ENCODE peak calls at places on chromosomes 6 and 20, in six cellular contexts. W is body of pancreas; J is AG04450; F is effector memory CD4-positive, alpha-beta T cell; R is NT2/D1; U is Peyer's patch. O is an unnamed sample. For H3K27me3, the result is how much of the 10 kb centered on the place peaks cover.

GRCh38 chr6:132153221-132153896 is 202.2 kb upstream of the CCN2 start:
- DNase-seq in F (no peak), J (peak), U (no peak), W (no peak), R (no peak), O (no peak)

GRCh38 chr6:165308926-165309731 is at the start of gene C6orf118:
- DNase-seq in J (no peak), F (no peak), W (peak), U (no peak), R (peak), O (peak)

GRCh38 chr20:57627972-57628650 is 7.9 kb upstream of the ZBP1 start:
- DNase-seq in F (peak), U (peak), R (no peak), J (no peak), W (peak), O (no peak)

GRCh38 chr20:36035720-36036119 is 67.3 kb downstream of the CNBD2 start:
- DNase-seq in U (no peak), R (no peak), J (no peak), W (no peak), F (no peak), O (no peak)

GRCh38 chr6:161067749-161068148 is 76.2 kb downstream of the MAP3K4 start:
- DNase-seq in F (no peak), J (no peak), R (no peak), U (no peak), W (no peak), O (no peak)

GRCh38 chr6:140909156-140909555 is 1223.6 kb upstream of the GJE1 start:
- DNase-seq in F (no peak), W (no peak), R (no peak), U (no peak), J (no peak), O (no peak)

GRCh38 chr20:19067986-19068385 is 144.5 kb upstream of the SLC24A3 start:
- DNase-seq in J (no peak), U (no peak), R (no peak), W (no peak), F (no peak), O (no peak)

GRCh38 chr6:119395192-119395591 is 45.6 kb upstream of the MAN1A1 start:
- DNase-seq in U (no peak), J (no peak), W (no peak), F (no peak), R (no peak), O (no peak)

GRCh38 chr6:127939442-127940066 is 38.7 kb upstream of the THEMIS start:
- DNase-seq in F (no peak), W (no peak), U (no peak), J (no peak), R (no peak), O (no peak)

GRCh38 chr6:32885698-32886286 is 31.8 kb downstream of the PSMB9 start:
- DNase-seq in R (peak), U (no peak), J (no peak), W (no peak), F (no peak), O (no peak)

GRCh38 chr6:12137480-12137879 is 125.4 kb downstream of the HIVEP1 start:
- DNase-seq in F (no peak), R (no peak), U (no peak), W (peak), J (no peak), O (no peak)

GRCh38 chr6:12245763-12246720 is 44.1 kb upstream of the EDN1 start:
- DNase-seq in U (no peak), W (no peak), J (no peak), F (no peak), R (no peak), O (no peak)

GRCh38 chr20:19885981-19886665 is 128.1 kb downstream of the RIN2 start:
- DNase-seq in U (no peak), W (peak), R (no peak), J (no peak), F (no peak), O (peak)

GRCh38 chr6:123802697-123803455 is 789 bp upstream of the NKAIN2 start:
- DNase-seq in R (peak), W (peak), J (peak), F (peak), U (peak), O (peak)

GRCh38 chr20:37081717-37082289 is 14.0 kb downstream of the RBL1 start:
- DNase-seq in F (peak), J (no peak), R (no peak), W (no peak), U (peak), O (no peak)

GRCh38 chr6:24766685-24767462 is 7.9 kb upstream of the GMNN start:
- DNase-seq in R (no peak), U (no peak), J (no peak), W (peak), F (no peak), O (no peak)

GRCh38 chr20:5067877-5068276 is 51.9 kb downstream of the PCNA start:
- DNase-seq in F (no peak), J (no peak), U (no peak), W (no peak), R (no peak), O (no peak)

GRCh38 chr6:25968769-25969168 is 6.2 kb downstream of the TRIM38 start:
- DNase-seq in U (no peak), J (no peak), F (no peak), R (no peak), W (no peak), O (no peak)

GRCh38 chr6:47822856-47823554 is 41.2 kb downstream of the OPN5 start:
- DNase-seq in R (no peak), F (no peak), J (no peak), W (no peak), U (no peak), O (no peak)

GRCh38 chr20:36819662-36820061 is 46.1 kb upstream of the DSN1 start:
- DNase-seq in J (no peak), W (no peak), F (no peak), U (no peak), R (peak), O (no peak)

GRCh38 chr6:4426916-4427315 is 291.5 kb upstream of the ECI2 start:
- DNase-seq in W (no peak), F (no peak), R (no peak), J (no peak), U (no peak), O (no peak)

GRCh38 chr20:33392016-33392415 is 9.3 kb downstream of the CDK5RAP1 start:
- DNase-seq in F (no peak), W (no peak), U (no peak), R (peak), J (peak), O (no peak)

GRCh38 chr20:38685853-38686473 is 38.3 kb upstream of the SLC32A1 start:
- DNase-seq in F (no peak), R (peak), W (peak), U (no peak), J (peak), O (no peak)

GRCh38 chr6:38346291-38347079 is 293.2 kb downstream of the BTBD9 start:
- DNase-seq in F (no peak), U (no peak), R (peak), J (peak), W (no peak), O (no peak)

GRCh38 chr6:3849681-3850450 is 693 bp downstream of the FAM50B start:
- DNase-seq in R (no peak), F (no peak), U (no peak), W (peak), J (no peak), O (peak)

GRCh38 chr6:111592726-111593515 is 12.8 kb downstream of the TRAF3IP2 start:
- DNase-seq in F (no peak), U (no peak), R (no peak), J (no peak), W (no peak), O (no peak)

GRCh38 chr6:16827627-16828026 is 66.4 kb upstream of the ATXN1 start:
- DNase-seq in W (no peak), J (no peak), R (no peak), U (no peak), F (no peak), O (no peak)

GRCh38 chr20:32968833-32969241 is 35.4 kb downstream of the SUN5 start:
- DNase-seq in W (no peak), J (no peak), F (no peak), U (no peak), R (no peak), O (no peak)

GRCh38 chr6:13425971-13426931 is 61.1 kb downstream of the GFOD1 start:
- DNase-seq in F (no peak), U (no peak), R (no peak), W (no peak), J (no peak), O (no peak)

GRCh38 chr20:64205611-64206026 is 41.4 kb downstream of the MYT1 start:
- DNase-seq in R (no peak), W (no peak), U (no peak), J (no peak), F (no peak), O (no peak)

GRCh38 chr6:43859213-43859612 is 89.2 kb downstream of the VEGFA start:
- DNase-seq in F (no peak), U (no peak), J (no peak), R (no peak), W (no peak), O (no peak)

GRCh38 chr6:19757036-19757435 is 80.1 kb upstream of the ID4 start:
- DNase-seq in U (no peak), R (no peak), F (no peak), W (no peak), J (no peak), O (no peak)

GRCh38 chr20:57482148-57482547 is 42.8 kb downstream of the CTCFL start:
- DNase-seq in F (no peak), R (no peak), J (no peak), W (no peak), U (no peak), O (no peak)

GRCh38 chr6:109096198-109096597 is 891 bp downstream of the CEP57L1 start:
- DNase-seq in R (no peak), U (no peak), W (no peak), F (no peak), J (no peak), O (no peak)

GRCh38 chr20:48463096-48463710 is 364.6 kb downstream of the PREX1 start:
- DNase-seq in J (no peak), R (no peak), F (no peak), U (no peak), W (no peak), O (no peak)

GRCh38 chr6:110876170-110876773 is 1.7 kb downstream of the AMD1 start:
- DNase-seq in J (peak), W (peak), F (peak), U (peak), R (no peak), O (peak)

GRCh38 chr6:6230286-6230685 is 90.2 kb downstream of the F13A1 start:
- DNase-seq in R (peak), F (no peak), J (no peak), U (no peak), W (no peak), O (no peak)

GRCh38 chr6:115358616-115359015 is 702.1 kb downstream of the FRK start:
- DNase-seq in U (no peak), W (no peak), R (no peak), J (no peak), F (no peak), O (no peak)

GRCh38 chr6:155498370-155498769 is 42.7 kb upstream of the NOX3 start:
- DNase-seq in R (no peak), J (no peak), W (no peak), F (no peak), U (no peak), O (no peak)

GRCh38 chr6:159357211-159357920 is 188.2 kb downstream of the FNDC1 start:
- DNase-seq in F (no peak), U (no peak), R (no peak), J (no peak), W (no peak), O (no peak)
- H3K27me3 ChIP-seq in F (under half), U (under half), R (under half), J (under half), W (under half), O (under half)

GRCh38 chr6:169140986-169141495 is 112.6 kb downstream of the THBS2 start:
- DNase-seq in F (no peak), J (no peak), R (no peak), U (no peak), W (no peak), O (no peak)
- H3K27me3 ChIP-seq in F (under half), J (under half), R (under half), U (under half), W (under half), O (under half)

DNA sequence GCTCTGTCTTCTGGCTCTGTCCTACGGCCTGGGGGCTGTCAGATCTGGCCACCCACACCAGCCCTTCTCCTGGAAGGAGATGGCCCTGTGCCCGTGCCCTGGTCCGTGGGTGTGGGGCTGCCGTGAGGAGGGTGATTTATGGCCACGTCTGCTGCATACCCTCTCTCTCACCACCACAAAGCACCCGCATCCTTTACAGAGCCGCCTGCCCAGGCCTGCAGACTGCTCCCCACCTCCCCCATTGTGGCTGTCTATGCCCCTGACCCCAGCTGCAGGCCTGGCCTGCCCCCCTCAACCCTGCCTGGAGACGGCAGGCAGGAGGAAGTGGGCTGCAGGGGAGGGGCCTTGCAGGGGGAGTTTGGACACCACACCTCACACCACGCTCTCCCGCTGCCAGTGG is 72.7 kb upstream of the GATA5 start:
- DNase-seq in J (no peak), R (no peak), F (no peak), W (no peak), U (no peak), O (no peak)
- H3K27me3 ChIP-seq in J (under half), R (under half), F (under half), W (under half), U (under half), O (half or more)

DNA sequence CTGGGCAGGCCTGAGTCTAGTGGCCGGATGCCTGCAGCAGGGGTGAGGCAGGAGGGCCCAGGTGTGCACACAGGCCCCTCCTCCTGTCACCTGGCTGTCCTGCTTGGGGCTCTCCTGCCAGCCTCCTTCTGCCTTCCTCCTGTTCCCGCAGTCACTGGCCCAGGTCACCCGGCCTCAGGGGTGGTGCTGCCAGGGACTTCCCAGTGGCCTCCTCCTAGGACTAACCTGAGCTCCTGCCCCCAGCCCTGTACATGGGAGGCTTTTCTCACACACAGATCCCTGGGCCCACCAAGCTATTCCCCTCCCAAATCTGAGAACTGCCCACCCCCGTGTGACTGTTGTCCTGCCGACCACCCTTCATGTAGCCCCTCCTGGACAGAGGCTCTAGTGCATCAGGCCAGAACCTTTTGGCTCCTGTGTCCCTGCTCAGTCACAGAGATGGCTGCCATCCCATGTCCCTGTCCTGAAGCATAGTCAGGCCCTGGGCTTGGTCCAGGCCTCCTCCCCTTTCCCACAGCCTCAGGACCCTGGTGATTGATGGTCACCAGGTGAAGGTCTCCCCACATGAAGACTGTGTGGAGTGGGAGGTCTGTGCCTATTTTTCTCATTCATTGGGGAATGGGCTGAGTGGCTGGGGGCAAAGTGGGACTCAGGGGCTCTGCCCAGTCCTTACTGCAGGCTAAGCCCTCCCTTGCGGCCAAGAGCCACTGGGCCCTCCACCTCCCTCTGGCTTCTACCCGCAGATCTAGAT is 1.1 kb upstream of the ULBP1 start:
- DNase-seq in W (no peak), F (no peak), R (no peak), J (no peak), U (no peak), O (no peak)
- H3K27me3 ChIP-seq in W (under half), F (under half), R (half or more), J (under half), U (under half), O (half or more)

DNA sequence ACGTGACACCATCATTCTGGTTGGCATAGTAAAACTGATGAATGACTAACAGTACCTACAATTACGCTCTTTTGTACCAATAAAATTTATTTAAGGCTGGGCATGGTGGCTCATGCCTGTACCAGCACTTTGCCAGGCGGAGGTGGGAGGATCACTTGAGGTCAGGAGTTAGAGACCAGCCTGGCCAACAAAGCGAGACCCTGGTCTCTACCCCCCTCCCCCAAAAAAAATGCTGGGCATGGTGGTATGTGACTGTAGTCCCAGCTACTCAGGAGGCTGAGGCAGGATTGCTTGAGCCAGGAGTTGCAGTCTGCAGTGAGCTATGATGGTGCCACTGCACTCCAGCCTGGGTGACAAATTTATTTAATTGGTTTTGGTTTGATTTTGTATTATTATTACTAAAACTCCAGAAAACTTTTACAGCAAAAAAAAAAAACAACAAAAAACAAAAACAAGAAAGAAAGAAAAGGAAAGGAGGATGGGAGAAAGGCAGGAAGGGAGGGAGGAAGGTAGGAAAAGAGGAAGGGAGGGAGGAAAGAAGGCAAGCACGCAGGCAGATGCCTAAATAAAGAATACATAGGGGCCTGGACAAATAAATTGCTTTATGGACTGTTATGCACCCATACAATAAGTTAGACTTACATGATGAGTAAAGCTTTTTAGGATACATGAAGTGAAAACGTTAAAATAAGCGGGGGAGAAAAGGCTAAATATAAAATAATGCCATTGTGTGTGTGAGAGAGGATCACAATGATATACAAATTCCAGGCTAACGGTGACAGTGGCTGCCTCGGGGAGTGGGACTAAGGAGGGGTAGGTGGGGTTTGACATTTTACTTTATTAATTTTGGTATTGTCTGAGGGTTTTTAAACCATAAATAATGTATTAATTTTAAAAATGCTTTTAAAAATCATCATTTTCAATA is 682 bp upstream of the ZSCAN9 start:
- DNase-seq in R (no peak), J (no peak), F (no peak), W (no peak), U (no peak), O (no peak)
- H3K27me3 ChIP-seq in R (under half), J (under half), F (under half), W (under half), U (under half), O (under half)

DNA sequence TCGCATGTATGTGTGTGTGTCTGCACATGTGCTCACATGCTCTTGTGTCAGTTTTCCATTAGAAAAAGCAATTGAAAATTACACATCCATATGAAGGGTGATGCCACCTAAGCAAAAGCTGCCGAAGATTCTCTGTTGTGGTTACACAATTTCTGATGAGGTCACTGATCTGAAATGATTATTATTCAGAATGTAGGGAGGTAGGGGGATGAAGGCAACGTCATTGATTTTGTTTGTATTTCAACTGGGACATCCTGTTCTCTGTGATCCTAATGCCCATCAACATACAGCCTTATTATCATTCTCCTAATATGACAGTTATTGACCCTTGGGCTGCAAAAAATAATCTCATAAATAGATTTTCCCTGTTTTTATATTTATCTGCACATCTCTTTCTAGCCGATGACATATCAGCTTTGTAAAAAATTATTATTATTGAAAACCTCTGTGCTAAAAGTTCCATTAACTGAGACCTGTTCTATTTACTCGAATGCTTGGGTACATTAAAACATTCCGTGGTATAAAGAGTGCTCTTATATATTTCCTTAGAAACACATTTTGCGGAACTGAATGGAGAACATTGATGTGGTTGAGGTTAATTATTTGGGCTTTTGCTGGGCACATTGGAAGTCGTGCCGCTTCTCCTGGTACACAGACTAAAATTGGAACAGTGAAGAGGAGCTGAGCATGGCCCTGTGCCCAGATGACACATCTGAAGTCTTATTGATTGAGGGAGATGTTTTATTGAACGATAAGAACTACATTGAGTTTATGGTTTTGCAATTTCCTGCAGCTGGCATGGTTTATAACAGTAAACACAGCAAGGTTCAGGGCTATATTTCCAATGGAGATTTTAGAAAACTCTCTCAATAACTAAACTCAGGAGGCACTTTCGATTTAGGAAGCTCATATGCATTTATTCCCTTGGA is 51.3 kb downstream of the ZNF831 start:
- DNase-seq in U (no peak), R (no peak), F (no peak), W (peak), J (no peak), O (no peak)
- H3K27me3 ChIP-seq in U (under half), R (under half), F (under half), W (under half), J (under half), O (under half)

GRCh38 chr6:121453191-121453590 is 17.7 kb downstream of the GJA1 start:
- DNase-seq in R (no peak), U (no peak), J (no peak), W (no peak), F (no peak), O (no peak)
- H3K27me3 ChIP-seq in R (under half), U (under half), J (under half), W (under half), F (under half), O (under half)

O was measured in lower lobe of right lung.